ENCODE peak calls at places on chromosomes 2 and 18, in five cellular contexts. One of them, this sample, is unnamed.

GRCh38 chr18:68438983-68439382 is 275.9 kb downstream of the TMX3 start:
- DNase-seq in A549: no peak
- DNase-seq in K562: no peak
- DNase-seq in HepG2: no peak
- DNase-seq in H1: no peak
- DNase-seq in this sample: peak

GRCh38 chr18:23291456-23292205 is 156.3 kb downstream of the CABLES1 start:
- DNase-seq in A549: no peak
- DNase-seq in K562: no peak
- DNase-seq in HepG2: no peak
- DNase-seq in H1: no peak
- DNase-seq in this sample: peak

GRCh38 chr2:126634273-126634861 is 21.6 kb upstream of the GYPC start:
- DNase-seq in A549: no peak
- DNase-seq in K562: peak
- DNase-seq in HepG2: no peak
- DNase-seq in H1: peak
- DNase-seq in this sample: peak

GRCh38 chr2:20631617-20632307 is 19.1 kb downstream of the HS1BP3 start:
- DNase-seq in A549: no peak
- DNase-seq in K562: peak
- DNase-seq in HepG2: no peak
- DNase-seq in H1: no peak
- DNase-seq in this sample: no peak

GRCh38 chr2:45943231-45944044 is 292.0 kb downstream of the PRKCE start:
- DNase-seq in A549: no peak
- DNase-seq in K562: no peak
- DNase-seq in HepG2: no peak
- DNase-seq in H1: no peak
- DNase-seq in this sample: no peak

GRCh38 chr18:49250819-49251388 is 209.5 kb downstream of the DYM start:
- DNase-seq in A549: no peak
- DNase-seq in K562: no peak
- DNase-seq in HepG2: peak
- DNase-seq in H1: no peak
- DNase-seq in this sample: peak

GRCh38 chr2:46776687-46777327 is 138.8 kb downstream of the MCFD2 start:
- DNase-seq in A549: peak
- DNase-seq in K562: peak
- DNase-seq in HepG2: peak
- DNase-seq in H1: no peak
- DNase-seq in this sample: peak

GRCh38 chr2:144519934-144520717 is at the start of gene ZEB2:
- DNase-seq in A549: peak
- DNase-seq in K562: peak
- DNase-seq in HepG2: peak
- DNase-seq in H1: peak
- DNase-seq in this sample: peak

GRCh38 chr2:230627806-230628724 is 84.6 kb upstream of the CAB39 start:
- DNase-seq in A549: no peak
- DNase-seq in K562: peak
- DNase-seq in HepG2: peak
- DNase-seq in H1: no peak
- DNase-seq in this sample: peak

GRCh38 chr2:85132392-85132791 is 800 bp upstream of the TCF7L1 start:
- DNase-seq in A549: no peak
- DNase-seq in K562: no peak
- DNase-seq in HepG2: no peak
- DNase-seq in H1: no peak
- DNase-seq in this sample: peak

GRCh38 chr2:72115361-72116080 is 32.1 kb downstream of the CYP26B1 start:
- DNase-seq in A549: peak
- DNase-seq in K562: no peak
- DNase-seq in HepG2: no peak
- DNase-seq in H1: no peak
- DNase-seq in this sample: peak

GRCh38 chr2:204027105-204027504 is 90.5 kb downstream of the ICOS start:
- DNase-seq in A549: no peak
- DNase-seq in K562: no peak
- DNase-seq in HepG2: no peak
- DNase-seq in H1: no peak
- DNase-seq in this sample: peak

GRCh38 chr2:33226546-33226945 is 249.9 kb upstream of the RASGRP3 start:
- DNase-seq in A549: no peak
- DNase-seq in K562: peak
- DNase-seq in HepG2: no peak
- DNase-seq in H1: no peak
- DNase-seq in this sample: no peak

DNA sequence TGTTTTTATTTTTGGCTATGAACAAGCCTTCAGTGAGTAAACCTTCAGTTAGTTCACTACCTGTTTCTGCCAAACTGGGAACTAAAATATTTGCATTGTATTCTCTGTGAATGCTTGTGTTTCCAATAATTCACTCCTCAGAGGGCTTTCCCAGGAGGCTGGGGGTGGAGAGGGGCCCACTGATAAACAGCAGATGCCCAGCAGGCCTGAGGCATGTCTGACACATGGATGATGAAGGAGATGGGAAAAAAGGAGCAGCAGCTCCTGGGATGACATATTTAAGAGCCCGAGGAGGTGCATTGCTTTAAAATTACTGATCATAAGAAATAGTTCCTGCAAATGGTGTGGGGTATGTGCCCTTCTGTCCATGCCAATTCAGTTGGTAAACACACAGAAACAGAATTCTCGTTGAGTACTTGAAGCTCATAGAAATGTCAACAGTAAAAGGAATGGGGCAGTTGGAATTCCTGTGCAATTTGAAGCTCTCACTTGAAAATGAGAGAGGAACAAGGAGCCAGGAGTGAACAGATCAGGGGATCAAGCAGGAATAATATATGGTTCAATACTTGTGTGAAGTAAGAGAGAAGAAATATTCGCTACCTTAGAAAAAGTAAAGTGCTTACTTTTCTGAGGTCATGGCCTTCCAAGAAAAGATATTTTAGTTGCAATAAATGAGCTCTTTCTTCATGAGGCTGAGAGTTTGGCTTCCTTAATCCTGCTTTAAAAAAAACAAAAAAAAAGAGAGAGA is 22.1 kb upstream of the HNMT start:
- DNase-seq in A549: no peak
- DNase-seq in K562: no peak
- DNase-seq in HepG2: peak
- DNase-seq in H1: no peak
- DNase-seq in this sample: no peak
- TF ChIP-seq MAFK in A549: no peak
- TF ChIP-seq MAFK in K562: no peak
- TF ChIP-seq MAFK in HepG2: no peak
- TF ChIP-seq MAFK in H1: no peak
- TF ChIP-seq MAFK in this sample: no peak

GRCh38 chr2:60629801-60630385 is 76.4 kb upstream of the BCL11A start:
- DNase-seq in A549: no peak
- DNase-seq in K562: no peak
- DNase-seq in HepG2: no peak
- DNase-seq in H1: no peak
- DNase-seq in this sample: no peak
- TF ChIP-seq MAFK in A549: no peak
- TF ChIP-seq MAFK in K562: no peak
- TF ChIP-seq MAFK in HepG2: no peak
- TF ChIP-seq MAFK in H1: no peak
- TF ChIP-seq MAFK in this sample: no peak

DNA sequence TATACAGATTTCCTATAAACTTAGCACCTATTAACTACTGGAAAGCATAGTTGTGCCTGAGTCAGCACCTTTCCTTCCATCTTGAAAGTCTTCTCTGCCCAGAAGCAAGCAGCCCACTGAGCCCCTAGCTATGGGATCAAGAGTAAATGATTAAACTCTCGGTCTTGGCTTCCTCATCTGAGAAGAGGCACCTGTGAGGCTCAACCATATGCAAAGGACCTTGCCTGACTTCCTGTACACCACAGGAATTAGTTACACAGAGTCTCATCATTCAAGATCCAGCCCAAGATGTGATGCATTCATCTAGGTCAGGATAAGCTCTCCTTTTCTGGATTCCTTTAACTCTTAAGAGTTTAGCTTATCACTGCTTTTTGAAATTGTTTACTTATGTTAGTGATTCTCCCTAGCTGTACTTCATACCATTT is 96.0 kb downstream of the CDH2 start:
- DNase-seq in A549: no peak
- DNase-seq in K562: no peak
- DNase-seq in HepG2: no peak
- DNase-seq in H1: no peak
- DNase-seq in this sample: peak
- TF ChIP-seq MAFK in A549: peak
- TF ChIP-seq MAFK in K562: no peak
- TF ChIP-seq MAFK in HepG2: peak
- TF ChIP-seq MAFK in H1: peak
- TF ChIP-seq MAFK in this sample: peak

GRCh38 chr18:36974686-36975085 is 145.8 kb downstream of the KIAA1328 start:
- DNase-seq in A549: no peak
- DNase-seq in K562: no peak
- DNase-seq in HepG2: no peak
- DNase-seq in H1: no peak
- DNase-seq in this sample: no peak

DNA sequence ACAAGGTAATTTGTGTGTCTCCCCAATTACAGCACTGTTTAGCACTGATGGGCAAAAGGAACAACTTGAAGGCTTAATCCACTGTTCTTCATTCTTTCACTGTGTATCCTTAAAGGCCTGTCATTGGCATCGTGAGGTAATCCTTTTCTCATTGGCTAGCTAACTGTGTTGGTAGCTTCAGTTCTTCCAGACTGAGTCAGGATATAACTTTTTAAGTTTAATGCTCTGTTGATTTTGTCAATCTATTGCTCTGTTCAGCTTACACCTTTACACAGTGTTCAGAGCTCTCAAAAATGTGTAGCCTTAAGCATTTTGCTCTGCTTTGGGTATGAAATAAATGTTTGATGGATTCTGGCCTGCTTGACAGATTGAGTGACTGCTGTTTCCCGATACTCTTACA is 148.2 kb downstream of the KIAA1328 start:
- DNase-seq in A549: no peak
- DNase-seq in K562: no peak
- DNase-seq in HepG2: no peak
- DNase-seq in H1: no peak
- DNase-seq in this sample: no peak
- TF ChIP-seq MAFK in A549: no peak
- TF ChIP-seq MAFK in K562: no peak
- TF ChIP-seq MAFK in HepG2: no peak
- TF ChIP-seq MAFK in H1: no peak
- TF ChIP-seq MAFK in this sample: no peak

GRCh38 chr2:234587341-234588053 is 90.6 kb upstream of the ARL4C start:
- DNase-seq in A549: no peak
- DNase-seq in K562: no peak
- DNase-seq in HepG2: no peak
- DNase-seq in H1: no peak
- DNase-seq in this sample: peak
- TF ChIP-seq MAFK in A549: no peak
- TF ChIP-seq MAFK in K562: no peak
- TF ChIP-seq MAFK in HepG2: no peak
- TF ChIP-seq MAFK in H1: no peak
- TF ChIP-seq MAFK in this sample: no peak

DNA sequence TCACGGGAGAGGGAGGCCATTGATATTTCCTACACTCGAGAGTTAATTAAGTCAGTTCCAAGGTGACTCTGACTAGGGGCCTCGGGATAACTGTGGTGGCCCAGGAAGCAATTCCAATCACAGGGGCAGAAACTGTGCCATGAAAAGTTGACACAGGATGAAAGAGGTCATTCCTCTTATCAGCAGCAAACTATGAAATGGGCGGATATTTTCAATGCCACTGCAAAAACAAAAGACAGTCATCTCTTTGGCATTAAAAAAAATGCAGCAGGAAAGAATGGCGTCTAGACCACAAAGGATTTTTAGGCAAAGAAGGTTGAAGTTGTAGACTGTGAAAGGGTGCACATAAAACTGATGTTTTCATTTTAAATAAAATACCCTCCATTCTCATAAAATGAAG is 50.0 kb downstream of the TGIF1 start:
- DNase-seq in A549: no peak
- DNase-seq in K562: no peak
- DNase-seq in HepG2: peak
- DNase-seq in H1: no peak
- DNase-seq in this sample: no peak
- TF ChIP-seq MAFK in A549: no peak
- TF ChIP-seq MAFK in K562: no peak
- TF ChIP-seq MAFK in HepG2: no peak
- TF ChIP-seq MAFK in H1: no peak
- TF ChIP-seq MAFK in this sample: no peak

DNA sequence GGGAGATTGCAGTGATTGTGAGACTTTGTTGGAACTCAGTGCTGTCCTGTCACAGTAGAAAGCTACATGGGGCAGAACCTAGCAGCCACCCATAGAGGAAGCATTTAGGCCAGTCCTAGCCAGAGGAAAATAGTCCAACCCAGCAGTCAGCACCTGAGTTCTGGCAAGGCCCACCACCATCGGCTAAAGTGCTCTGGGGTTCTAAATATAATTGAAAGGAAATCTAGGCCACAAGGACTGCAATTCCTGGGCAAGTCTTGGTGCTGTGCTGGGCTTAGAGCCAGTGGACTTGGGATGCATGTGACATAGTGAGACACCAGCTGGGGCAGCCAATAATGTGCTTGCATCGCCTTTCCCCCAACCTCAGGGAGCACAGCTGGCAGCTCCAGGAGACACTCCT is 28.9 kb upstream of the ACTR2 start:
- DNase-seq in A549: no peak
- DNase-seq in K562: no peak
- DNase-seq in HepG2: no peak
- DNase-seq in H1: no peak
- DNase-seq in this sample: peak
- TF ChIP-seq MAFK in A549: no peak
- TF ChIP-seq MAFK in K562: no peak
- TF ChIP-seq MAFK in HepG2: no peak
- TF ChIP-seq MAFK in H1: no peak
- TF ChIP-seq MAFK in this sample: no peak

This sample was measured in IMR-90.